ENCODE peak calls at places on chromosomes 3 and 15, in seven cellular contexts. P is HCT116, N is stomach, Q is HepG2, A is GM12878, I is Panc1, E is suprapubic skin. R is an unnamed sample.

GRCh38 chr3:50194128-50194902 is 2.9 kb downstream of the GNAT1 start:
- DNase-seq in I (no peak), Q (peak; percentile 51), A (no peak), P (peak; percentile 49), E (no peak), N (peak; percentile 73), R (peak; percentile 59)

GRCh38 chr3:142088522-142088921 is 60.8 kb downstream of the TFDP2 start:
- DNase-seq in I (no peak), P (peak; percentile 37), Q (peak; percentile 80), E (no peak), A (no peak), N (no peak), R (no peak)

GRCh38 chr15:96053039-96054021 is 277.2 kb upstream of the NR2F2 start:
- DNase-seq in A (no peak), N (peak; percentile 75), P (peak; percentile 16), E (no peak), I (no peak), Q (peak; percentile 22), R (peak; percentile 42)

GRCh38 chr3:67048067-67048715 is 50.1 kb downstream of the KBTBD8 start:
- DNase-seq in Q (no peak), E (no peak), A (peak; percentile 47), I (no peak), N (no peak), P (no peak), R (no peak)

GRCh38 chr3:141306922-141307321 is 61.4 kb upstream of the ZBTB38 start:
- DNase-seq in P (no peak), I (no peak), E (no peak), Q (no peak), N (no peak), A (no peak), R (no peak)

GRCh38 chr3:4987374-4988296 is 8.4 kb downstream of the BHLHE40 start:
- DNase-seq in P (no peak), I (no peak), A (no peak), E (no peak), Q (no peak), N (no peak), R (no peak)

GRCh38 chr3:176697284-176697889 is 499.9 kb downstream of the TBL1XR1 start:
- DNase-seq in N (no peak), A (no peak), E (no peak), Q (no peak), P (no peak), I (no peak), R (no peak)

GRCh38 chr3:52896613-52897012 is 735 bp downstream of the STIMATE start:
- DNase-seq in E (no peak), A (no peak), Q (no peak), N (no peak), I (no peak), P (no peak), R (no peak)

GRCh38 chr3:30692498-30693130 is 86.2 kb downstream of the TGFBR2 start:
- DNase-seq in Q (peak; percentile 57), I (no peak), E (no peak), A (no peak), P (no peak), N (no peak), R (no peak)

GRCh38 chr3:155921486-155921885 is 51.0 kb downstream of the GMPS start:
- DNase-seq in P (no peak), I (no peak), Q (no peak), E (no peak), N (no peak), A (no peak), R (no peak)

GRCh38 chr15:42674472-42674871 is 62.5 kb downstream of the CDAN1 start:
- DNase-seq in N (no peak), Q (no peak), E (no peak), I (no peak), A (no peak), P (no peak), R (no peak)

GRCh38 chr3:155435821-155436220 is 142.3 kb upstream of the STRIT1 start:
- DNase-seq in E (no peak), P (no peak), A (no peak), N (no peak), I (no peak), Q (no peak), R (no peak)

GRCh38 chr3:81216192-81216591 is 545.3 kb downstream of the GBE1 start:
- DNase-seq in P (no peak), A (no peak), N (no peak), E (no peak), I (no peak), Q (no peak), R (no peak)

GRCh38 chr3:130601662-130602061 is 84.7 kb downstream of the COL6A6 start:
- DNase-seq in P (no peak), I (no peak), Q (no peak), E (no peak), A (no peak), N (no peak), R (no peak)

GRCh38 chr3:10249833-10250232 is 1.6 kb downstream of the TATDN2 start:
- DNase-seq in E (no peak), A (no peak), N (no peak), I (no peak), P (no peak), Q (peak; percentile 67), R (no peak)

GRCh38 chr3:156694536-156694935 is 20.1 kb downstream of the TIPARP start:
- DNase-seq in I (no peak), E (no peak), N (no peak), P (no peak), Q (no peak), A (no peak), R (no peak)

GRCh38 chr3:124409650-124410275 is 320.5 kb upstream of the UMPS start:
- DNase-seq in P (no peak), I (no peak), N (no peak), A (no peak), Q (no peak), E (no peak), R (no peak)

GRCh38 chr3:179933079-179933478 is 103.7 kb downstream of the PEX5L start:
- DNase-seq in E (no peak), I (no peak), N (no peak), Q (no peak), A (no peak), P (no peak), R (no peak)

DNA sequence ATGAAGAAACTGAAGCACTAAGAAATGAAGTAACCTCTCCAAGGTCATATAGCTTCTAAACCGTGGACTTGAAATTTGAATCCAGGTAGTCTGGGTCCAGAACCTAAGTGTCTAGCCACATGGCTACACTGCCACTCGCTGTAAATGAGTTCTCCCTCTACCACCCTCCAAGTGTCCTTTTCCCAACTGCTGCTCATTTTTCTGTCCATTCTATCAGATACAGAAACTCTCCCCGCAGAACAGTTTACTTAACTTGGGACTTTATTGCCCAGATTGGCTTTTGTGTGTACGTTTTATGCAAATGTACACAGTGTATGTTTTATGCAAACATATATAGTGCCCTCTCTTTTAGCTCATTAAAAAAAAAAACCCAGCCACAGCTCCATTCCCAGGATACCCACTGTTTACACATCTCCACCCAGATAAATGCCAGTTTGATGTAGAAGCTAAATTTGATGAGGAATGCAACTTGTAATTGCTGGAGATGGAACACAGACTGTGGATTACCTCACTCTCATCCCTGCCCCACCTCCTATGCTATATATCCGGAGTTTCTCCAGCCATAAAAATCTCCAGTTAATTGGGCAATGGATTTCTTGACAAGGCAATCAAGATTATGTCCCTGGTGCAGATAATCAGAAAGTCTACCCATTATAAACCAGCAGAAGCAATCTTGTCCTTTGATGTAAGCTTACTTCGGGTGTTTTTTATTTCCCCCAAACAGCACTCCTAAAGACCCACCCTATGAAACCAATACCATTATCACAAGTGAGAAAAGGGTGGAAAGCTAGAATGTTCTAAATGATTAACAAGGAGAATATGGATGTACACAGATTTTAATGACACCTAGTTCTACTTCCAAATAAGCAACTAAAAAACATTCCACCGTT is 42.0 kb downstream of the THBS1 start:
- DNase-seq in P (no peak), N (no peak), Q (no peak), E (no peak), A (no peak), I (no peak), R (no peak)
- H3K27ac ChIP-seq in P (no peak overlapping the region), N (no peak overlapping the region), Q (no peak overlapping the region), E (no peak overlapping the region), A (no peak overlapping the region), I (no peak overlapping the region), R (no peak overlapping the region)

DNA sequence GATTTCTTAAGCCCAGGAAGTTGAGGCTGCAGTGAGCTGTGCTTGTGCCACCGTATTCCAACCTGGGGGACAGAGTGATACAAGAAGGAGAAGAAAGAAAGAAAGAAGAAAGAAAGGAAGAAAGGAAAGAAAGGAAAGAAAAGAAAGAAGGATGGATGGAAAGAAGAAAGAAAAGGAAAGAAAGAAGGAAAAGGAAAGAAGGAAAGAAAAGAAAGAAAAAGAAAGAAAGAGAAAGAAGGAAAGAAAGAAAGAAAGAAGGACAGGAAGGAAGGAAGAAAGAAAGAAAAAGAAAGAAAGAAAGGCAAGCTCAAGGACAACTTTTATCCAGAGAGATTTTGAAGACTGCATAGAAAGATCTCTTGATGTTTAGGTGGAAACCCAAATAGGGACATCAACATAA is 120.7 kb downstream of the GMNC start:
- DNase-seq in N (no peak), Q (no peak), E (no peak), P (no peak), I (no peak), A (no peak), R (no peak)
- TF ChIP-seq CTCF in N (no peak), Q (no peak), E (no peak), P (no peak), I (no peak), A (no peak), R (no peak)

GRCh38 chr3:622314-622713 is 425.8 kb downstream of the CHL1 start:
- DNase-seq in I (no peak), N (no peak), Q (no peak), E (no peak), P (no peak), A (no peak), R (no peak)

GRCh38 chr3:623914-624545 is 427.5 kb downstream of the CHL1 start:
- DNase-seq in I (no peak), P (no peak), A (no peak), E (no peak), N (no peak), Q (no peak), R (no peak)

GRCh38 chr3:621714-622113 is 425.2 kb downstream of the CHL1 start:
- DNase-seq in N (no peak), E (no peak), A (no peak), I (no peak), Q (no peak), P (no peak), R (no peak)
- TF ChIP-seq POLR2AphosphoS5 in N (no peak), E (no peak), A (no peak), I (no peak), Q (no peak), P (no peak), R (no peak)

DNA sequence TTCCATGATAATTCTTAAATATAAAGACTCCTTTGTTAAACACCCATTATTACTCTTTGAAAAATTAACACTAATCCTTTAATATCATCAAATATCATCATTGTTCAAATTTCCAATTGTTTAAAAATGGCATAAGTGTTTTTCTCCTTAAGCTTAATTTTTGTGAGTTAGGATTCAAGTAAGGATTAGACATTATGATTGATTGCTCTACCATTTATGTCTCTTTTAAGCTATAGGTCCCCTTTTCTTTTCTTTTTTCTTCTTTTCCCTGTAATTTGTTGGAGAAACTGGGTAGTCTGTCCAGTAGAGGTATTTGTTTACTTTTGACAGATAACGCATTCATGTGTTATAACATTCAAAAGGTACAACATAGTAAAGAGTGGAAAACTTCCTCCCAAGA is 9.1 kb downstream of the ABHD2 start:
- DNase-seq in E (no peak), I (no peak), A (no peak), P (no peak), N (no peak), Q (no peak), R (no peak)
- H3K27ac ChIP-seq in E (peak overlapping the region; percentile 14), I (no peak overlapping the region), A (no peak overlapping the region), P (no peak overlapping the region), N (peak overlapping the region; percentile 95), Q (no peak overlapping the region), R (peak overlapping the region; percentile 92)

GRCh38 chr3:38297537-38297936 is 15.4 kb downstream of the SLC22A14 start:
- DNase-seq in E (no peak), P (no peak), I (no peak), Q (no peak), N (no peak), A (no peak), R (no peak)

GRCh38 chr3:38297947-38298711 is 16.0 kb downstream of the SLC22A14 start:
- DNase-seq in E (no peak), P (peak; percentile 15), Q (no peak), I (no peak), A (peak; percentile 5), N (no peak), R (no peak)
- TF ChIP-seq CTCF in E (no peak), P (peak; percentile 82), Q (peak; percentile 15), I (peak; percentile 65), A (peak; percentile 28), N (no peak), R (no peak)

R was measured in prostate gland.